ENCODE peak calls at places on chromosomes 13 and 19, in nine cellular contexts. T is lower lobe of right lung; Z is NCI-H1694; D is stimulated activated CD4-positive, alpha-beta T cell treated with anti-CD3 and anti-CD28 coated beads, TNF-alpha, amount 100 ng/mL, for 24 hours; Q is ecto neural progenitor cell; A is G401; J is mammary epithelial cell; C is heart right ventricle; F is skeletal muscle cell. M is an unnamed sample.

GRCh38 chr13:113407103-113407530 is 43.2 kb upstream of the GRTP1 start:
- DNase-seq in T (no peak), Z (no peak), D (no peak), Q (peak; percentile 42), A (no peak), J (no peak), C (no peak), F (no peak), M (peak; percentile 34)

GRCh38 chr13:35891973-35892441 is 239.2 kb downstream of the DCLK1 start:
- DNase-seq in T (no peak), Z (no peak), D (no peak), Q (no peak), A (no peak), J (peak; percentile 95), C (no peak), F (no peak), M (no peak)

GRCh38 chr19:18257503-18258470 is 16.5 kb downstream of the IQCN start:
- DNase-seq in T (no peak), Z (no peak), D (no peak), Q (no peak), A (peak; percentile 62), J (no peak), C (no peak), F (no peak), M (no peak)

GRCh38 chr13:111402441-111402840 is 82.0 kb downstream of the TEX29 start:
- DNase-seq in T (no peak), Z (no peak), D (no peak), Q (no peak), A (no peak), J (no peak), C (no peak), F (no peak), M (no peak)

GRCh38 chr19:29569038-29569911 is 36.8 kb upstream of the POP4 start:
- DNase-seq in T (no peak), Z (no peak), D (no peak), Q (no peak), A (no peak), J (no peak), C (no peak), F (no peak), M (no peak)

GRCh38 chr13:113907637-113908617 is 44.1 kb upstream of the GAS6 start:
- DNase-seq in T (no peak), Z (peak; percentile 78), D (no peak), Q (no peak), A (no peak), J (peak; percentile 69), C (no peak), F (peak; percentile 65), M (no peak)

GRCh38 chr19:4575267-4575793 is 15.8 kb upstream of the SEMA6B start:
- DNase-seq in T (no peak), Z (no peak), D (peak; percentile 11), Q (no peak), A (no peak), J (peak; percentile 69), C (peak; percentile 70), F (peak; percentile 98), M (peak; percentile 77)

GRCh38 chr13:94079876-94080275 is 399.6 kb downstream of the DCT start:
- DNase-seq in T (no peak), Z (no peak), D (no peak), Q (no peak), A (no peak), J (no peak), C (no peak), F (peak; percentile 49), M (no peak)

GRCh38 chr19:5623397-5624153 is 692 bp downstream of the SAFB start:
- DNase-seq in T (no peak), Z (no peak), D (peak; percentile 13), Q (no peak), A (no peak), J (no peak), C (peak; percentile 25), F (no peak), M (no peak)

GRCh38 chr19:35115538-35115951 is at the start of gene FXYD3:
- DNase-seq in T (no peak), Z (no peak), D (no peak), Q (no peak), A (no peak), J (no peak), C (no peak), F (no peak), M (no peak)

GRCh38 chr13:67018775-67019174 is 211.4 kb downstream of the PCDH9 start:
- DNase-seq in T (no peak), Z (no peak), D (no peak), Q (no peak), A (no peak), J (no peak), C (no peak), F (no peak), M (no peak)